ENCODE peak calls at places on chromosome 3, in six cellular contexts. D is HFFc6; T is activated CD4-positive, alpha-beta T cell treated with anti-CD3 and anti-CD28 coated beads, Interleukin-2, amount 10 ng/mL, durations not matched to agents 7 days and 5 days; Z is lung; J is ACHN; X is NCI-H1092. G is an unnamed sample.

GRCh38 chr3:46492890-46493547 is 4.8 kb upstream of the RTP3 start:
- DNase-seq in D (no peak), T (no peak), Z (no peak), J (no peak), X (no peak), G (no peak)

GRCh38 chr3:25831578-25831977 is 41.7 kb downstream of the OXSM start:
- DNase-seq in D (peak), T (no peak), Z (no peak), J (peak), X (no peak), G (no peak)

GRCh38 chr3:33144433-33144832 is 30.6 kb downstream of the CRTAP start:
- DNase-seq in D (no peak), T (peak), Z (no peak), J (peak), X (no peak), G (no peak)

GRCh38 chr3:10602769-10603768 is 97.7 kb upstream of the ATP2B2 start:
- DNase-seq in D (no peak), T (peak), Z (peak), J (no peak), X (no peak), G (no peak)

GRCh38 chr3:83435173-83435572 is 1523.6 kb upstream of the CADM2 start:
- DNase-seq in D (no peak), T (no peak), Z (no peak), J (no peak), X (no peak), G (no peak)

GRCh38 chr3:37028329-37028728 is 35.0 kb downstream of the MLH1 start:
- DNase-seq in D (no peak), T (no peak), Z (no peak), J (no peak), X (no peak), G (no peak)

GRCh38 chr3:27326211-27326948 is 42.8 kb downstream of the NEK10 start:
- DNase-seq in D (peak), T (no peak), Z (no peak), J (no peak), X (no peak), G (no peak)

GRCh38 chr3:72317491-72317890 is 530.8 kb downstream of the SHQ1 start:
- DNase-seq in D (no peak), T (no peak), Z (no peak), J (no peak), X (no peak), G (no peak)

GRCh38 chr3:127195417-127195816 is 2.5 kb downstream of the PRR23E start:
- DNase-seq in D (no peak), T (no peak), Z (peak), J (no peak), X (no peak), G (no peak)

GRCh38 chr3:64343692-64344440 is 118.6 kb upstream of the PRICKLE2 start:
- DNase-seq in D (peak), T (no peak), Z (no peak), J (no peak), X (no peak), G (no peak)

GRCh38 chr3:47362704-47363103 is 18.1 kb upstream of the PTPN23 start:
- DNase-seq in D (no peak), T (peak), Z (no peak), J (no peak), X (no peak), G (no peak)

GRCh38 chr3:16917256-16917935 is 32.6 kb downstream of the PLCL2 start:
- DNase-seq in D (peak), T (no peak), Z (no peak), J (peak), X (no peak), G (no peak)

G was measured in CMK.